ENCODE peak calls at places on chromosomes 4 and X, in five cellular contexts. F, E, B, C and U are unnamed samples.

GRCh38 chr4:1009647-1010521 is 1.5 kb upstream of the FGFRL1 start:
- DNase-seq in F (peak), E (no peak), B (peak), C (no peak), U (peak)

GRCh38 chr4:76690091-76690905 is 207.6 kb downstream of the SOWAHB start:
- DNase-seq in F (no peak), E (no peak), B (no peak), C (peak), U (no peak)

GRCh38 chr4:16516796-16517413 is 290.6 kb upstream of the TAPT1 start:
- DNase-seq in F (no peak), E (no peak), B (peak), C (no peak), U (peak)

GRCh38 chrX:130575831-130576404 is 174.1 kb downstream of the RBMX2 start:
- DNase-seq in F (peak), E (peak), B (peak), C (no peak), U (peak)

GRCh38 chrX:24248042-24248441 is 65.8 kb downstream of the SUPT20HL2 start:
- DNase-seq in F (no peak), E (no peak), B (no peak), C (no peak), U (no peak)

GRCh38 chrX:39688576-39689373 is 409.0 kb downstream of the BCOR start:
- DNase-seq in F (no peak), E (peak), B (peak), C (peak), U (peak)

GRCh38 chr4:169268951-169269781 is 1.6 kb downstream of the SH3RF1 start:
- DNase-seq in F (no peak), E (no peak), B (no peak), C (no peak), U (no peak)

GRCh38 chrX:3697701-3698279 is 15.7 kb downstream of the PRKX start:
- DNase-seq in F (no peak), E (peak), B (no peak), C (no peak), U (peak)

GRCh38 chrX:107204063-107204605 is 2.1 kb downstream of the NUP62CL start:
- DNase-seq in F (no peak), E (no peak), B (no peak), C (no peak), U (no peak)

GRCh38 chr4:109826719-109827118 is 1.1 kb upstream of the RRH start:
- DNase-seq in F (no peak), E (no peak), B (peak), C (no peak), U (no peak)

GRCh38 chrX:283115-283845 is 2.1 kb downstream of the PLCXD1 start:
- DNase-seq in F (peak), E (no peak), B (peak), C (no peak), U (peak)

GRCh38 chr4:153153339-153153851 is 50.8 kb upstream of the TRIM2 start:
- DNase-seq in F (peak), E (peak), B (peak), C (peak), U (peak)

GRCh38 chr4:127604949-127605709 is 27.6 kb upstream of the INTU start:
- DNase-seq in F (no peak), E (peak), B (peak), C (no peak), U (peak)

GRCh38 chr4:177191586-177191985 is 118.1 kb upstream of the NEIL3 start:
- DNase-seq in F (no peak), E (no peak), B (no peak), C (no peak), U (no peak)

GRCh38 chr4:72505314-72505744 is 63.7 kb downstream of the ADAMTS3 start:
- DNase-seq in F (no peak), E (no peak), B (peak), C (no peak), U (peak)

GRCh38 chrX:16772460-16772859 is 13.8 kb upstream of the TXLNG start:
- DNase-seq in F (no peak), E (no peak), B (no peak), C (no peak), U (no peak)

GRCh38 chrX:48590203-48591103 is 6.8 kb upstream of the WDR13 start:
- DNase-seq in F (no peak), E (no peak), B (no peak), C (no peak), U (no peak)

GRCh38 chr4:53313510-53313909 is 52.4 kb downstream of the SCFD2 start:
- DNase-seq in F (no peak), E (no peak), B (peak), C (no peak), U (peak)

GRCh38 chr4:89324671-89325070 is 17.1 kb upstream of the GPRIN3 start:
- DNase-seq in F (no peak), E (no peak), B (no peak), C (no peak), U (no peak)

GRCh38 chr4:152614337-152614736 is 65.5 kb downstream of the TMEM154 start:
- DNase-seq in F (no peak), E (no peak), B (no peak), C (no peak), U (no peak)

GRCh38 chrX:65601530-65602281 is 65.7 kb upstream of the MSN start:
- DNase-seq in F (peak), E (no peak), B (no peak), C (no peak), U (no peak)

GRCh38 chr4:16439771-16440170 is 213.5 kb upstream of the TAPT1 start:
- DNase-seq in F (no peak), E (no peak), B (no peak), C (no peak), U (no peak)

GRCh38 chr4:25621027-25621930 is 34.4 kb upstream of the SLC34A2 start:
- DNase-seq in F (no peak), E (no peak), B (no peak), C (no peak), U (peak)

GRCh38 chr4:44446801-44447562 is 1.6 kb downstream of the KCTD8 start:
- DNase-seq in F (no peak), E (no peak), B (no peak), C (no peak), U (no peak)

GRCh38 chrX:67435536-67435935 is 108.3 kb upstream of the AR start:
- DNase-seq in F (no peak), E (no peak), B (no peak), C (no peak), U (no peak)

GRCh38 chr4:56978750-56979303 is at the start of gene POLR2B:
- DNase-seq in F (peak), E (peak), B (peak), C (peak), U (peak)

GRCh38 chr4:94444771-94445170 is 7.0 kb upstream of the PDLIM5 start:
- DNase-seq in F (no peak), E (no peak), B (no peak), C (no peak), U (no peak)

GRCh38 chr4:154611833-154612232 is 623 bp downstream of the FGG start:
- DNase-seq in F (no peak), E (no peak), B (no peak), C (no peak), U (no peak)

GRCh38 chrX:21949689-21950088 is 9.2 kb downstream of the SMS start:
- DNase-seq in F (no peak), E (no peak), B (no peak), C (no peak), U (no peak)

GRCh38 chr4:10180603-10180926 is 64.0 kb upstream of the WDR1 start:
- DNase-seq in F (no peak), E (no peak), B (no peak), C (no peak), U (no peak)

GRCh38 chrX:39450578-39450977 is 647.2 kb downstream of the BCOR start:
- DNase-seq in F (no peak), E (peak), B (peak), C (no peak), U (no peak)

GRCh38 chr4:188971125-188971524 is 831.9 kb downstream of the TRIML1 start:
- DNase-seq in F (no peak), E (peak), B (no peak), C (no peak), U (no peak)

GRCh38 chr4:87038837-87039715 is 104.3 kb downstream of the AFF1 start:
- DNase-seq in F (no peak), E (no peak), B (peak), C (peak), U (peak)

GRCh38 chr4:56959064-56959463 is 18.3 kb downstream of the NOA1 start:
- DNase-seq in F (no peak), E (no peak), B (no peak), C (no peak), U (no peak)

GRCh38 chrX:119726900-119727555 is 31.4 kb upstream of the SOWAHD start:
- DNase-seq in F (no peak), E (no peak), B (no peak), C (no peak), U (no peak)

GRCh38 chrX:8341814-8342590 is 122.6 kb upstream of the VCX3B start:
- DNase-seq in F (no peak), E (no peak), B (no peak), C (no peak), U (no peak)